ENCODE peak calls at places on chromosomes 16 and 17, in six cellular contexts. One of them, this sample, is unnamed.

GRCh38 chr16:77585379-77585778 is 136.9 kb upstream of the NUDT7 start:
- DNase-seq in CD4-positive, CD25-positive, alpha-beta regulatory T cell: no peak
- DNase-seq in Karpas-422: no peak
- DNase-seq in AG09319: no peak
- DNase-seq in tibial artery: no peak
- DNase-seq in NCI-H2081: no peak
- DNase-seq in this sample: no peak

GRCh38 chr16:79334127-79334526 is 266.4 kb downstream of the MAF start:
- DNase-seq in AG09319: no peak
- DNase-seq in Karpas-422: peak
- DNase-seq in tibial artery: no peak
- DNase-seq in NCI-H2081: no peak
- DNase-seq in CD4-positive, CD25-positive, alpha-beta regulatory T cell: no peak
- DNase-seq in this sample: no peak

GRCh38 chr16:57533618-57534336 is 2.6 kb downstream of the CCDC102A start:
- DNase-seq in NCI-H2081: no peak
- DNase-seq in Karpas-422: peak
- DNase-seq in CD4-positive, CD25-positive, alpha-beta regulatory T cell: no peak
- DNase-seq in tibial artery: peak
- DNase-seq in AG09319: no peak
- DNase-seq in this sample: no peak

GRCh38 chr17:13306310-13306962 is 288.6 kb upstream of the ELAC2 start:
- DNase-seq in NCI-H2081: no peak
- DNase-seq in tibial artery: no peak
- DNase-seq in AG09319: peak
- DNase-seq in Karpas-422: peak
- DNase-seq in CD4-positive, CD25-positive, alpha-beta regulatory T cell: no peak
- DNase-seq in this sample: no peak

GRCh38 chr17:47630614-47631013 is 19.1 kb upstream of the KPNB1 start:
- DNase-seq in AG09319: no peak
- DNase-seq in CD4-positive, CD25-positive, alpha-beta regulatory T cell: no peak
- DNase-seq in Karpas-422: no peak
- DNase-seq in tibial artery: no peak
- DNase-seq in NCI-H2081: no peak
- DNase-seq in this sample: no peak

GRCh38 chr17:63692195-63692816 is 7.6 kb downstream of the LIMD2 start:
- DNase-seq in NCI-H2081: no peak
- DNase-seq in AG09319: no peak
- DNase-seq in Karpas-422: no peak
- DNase-seq in CD4-positive, CD25-positive, alpha-beta regulatory T cell: no peak
- DNase-seq in tibial artery: no peak
- DNase-seq in this sample: no peak

GRCh38 chr16:21608647-21609328 is 9.4 kb downstream of the METTL9 start:
- DNase-seq in tibial artery: no peak
- DNase-seq in Karpas-422: no peak
- DNase-seq in AG09319: no peak
- DNase-seq in NCI-H2081: no peak
- DNase-seq in CD4-positive, CD25-positive, alpha-beta regulatory T cell: no peak
- DNase-seq in this sample: no peak

GRCh38 chr17:80108321-80108971 is 7.1 kb downstream of the GAA start:
- DNase-seq in tibial artery: peak
- DNase-seq in AG09319: no peak
- DNase-seq in Karpas-422: no peak
- DNase-seq in NCI-H2081: no peak
- DNase-seq in CD4-positive, CD25-positive, alpha-beta regulatory T cell: no peak
- DNase-seq in this sample: no peak

GRCh38 chr16:11049396-11050059 is 105.2 kb downstream of the CLEC16A start:
- DNase-seq in tibial artery: no peak
- DNase-seq in AG09319: no peak
- DNase-seq in NCI-H2081: no peak
- DNase-seq in Karpas-422: no peak
- DNase-seq in CD4-positive, CD25-positive, alpha-beta regulatory T cell: no peak
- DNase-seq in this sample: no peak

GRCh38 chr17:65694601-65695000 is 133.2 kb upstream of the AXIN2 start:
- DNase-seq in tibial artery: no peak
- DNase-seq in AG09319: no peak
- DNase-seq in CD4-positive, CD25-positive, alpha-beta regulatory T cell: no peak
- DNase-seq in Karpas-422: no peak
- DNase-seq in NCI-H2081: no peak
- DNase-seq in this sample: no peak

GRCh38 chr16:80074329-80074728 is 466.5 kb upstream of the DYNLRB2 start:
- DNase-seq in tibial artery: no peak
- DNase-seq in CD4-positive, CD25-positive, alpha-beta regulatory T cell: no peak
- DNase-seq in Karpas-422: no peak
- DNase-seq in NCI-H2081: no peak
- DNase-seq in AG09319: no peak
- DNase-seq in this sample: no peak

This sample was measured in activated CD4-positive, alpha-beta T cell treated with anti-CD3 and anti-CD28 coated beads for 4 hours.